ENCODE peak calls at places on chromosome 21, in five cellular contexts. T is K562, X is HepG2, N is GM12878, Z is WTC11. V is an unnamed sample.

GRCh38 chr21:42156690-42157605 is 62.0 kb upstream of the ABCG1 start:
- DNase-seq in T (no peak), X (no peak), N (no peak), Z (no peak), V (no peak)

GRCh38 chr21:15159382-15160020 is 94.7 kb upstream of the NRIP1 start:
- DNase-seq in T (no peak), X (no peak), N (no peak), Z (no peak), V (no peak)

GRCh38 chr21:31943586-31943985 is 70.8 kb downstream of the HUNK start:
- DNase-seq in T (no peak), X (no peak), N (no peak), Z (no peak), V (no peak)

GRCh38 chr21:36641886-36642285 is 57.0 kb upstream of the SIM2 start:
- DNase-seq in T (no peak), X (no peak), N (no peak), Z (no peak), V (no peak)

GRCh38 chr21:41695513-41695912 is 71.3 kb downstream of the RIPK4 start:
- DNase-seq in T (no peak), X (no peak), N (no peak), Z (no peak), V (no peak)

GRCh38 chr21:17732306-17732705 is 86.8 kb downstream of the C21orf91 start:
- DNase-seq in T (no peak), X (no peak), N (no peak), Z (no peak), V (no peak)

GRCh38 chr21:41542727-41543126 is 34.8 kb upstream of the TMPRSS2 start:
- DNase-seq in T (no peak), X (no peak), N (no peak), Z (no peak), V (no peak)

GRCh38 chr21:36926989-36927695 is 39.3 kb downstream of the HLCS start:
- DNase-seq in T (no peak), X (no peak), N (no peak), Z (no peak), V (no peak)

GRCh38 chr21:31875424-31876097 is 2.7 kb downstream of the HUNK start:
- DNase-seq in T (no peak), X (no peak), N (no peak), Z (no peak), V (no peak)

GRCh38 chr21:33403786-33404571 is 766 bp downstream of the IFNGR2 start:
- DNase-seq in T (peak; percentile 71), X (peak; percentile 26), N (no peak), Z (peak; percentile 49), V (no peak)

GRCh38 chr21:42300956-42301355 is 14.3 kb downstream of the TFF3 start:
- DNase-seq in T (no peak), X (no peak), N (no peak), Z (no peak), V (no peak)

GRCh38 chr21:42703936-42704335 is 50.5 kb downstream of the PDE9A start:
- DNase-seq in T (no peak), X (no peak), N (no peak), Z (no peak), V (no peak)

GRCh38 chr21:17469727-17470126 is 43.1 kb upstream of the CXADR start:
- DNase-seq in T (no peak), X (no peak), N (no peak), Z (no peak), V (no peak)

GRCh38 chr21:10539956-10540355 is 18.6 kb downstream of the TPTE start:
- DNase-seq in T (no peak), X (no peak), N (no peak), Z (no peak), V (no peak)

GRCh38 chr21:23162213-23162946 is 2164.2 kb downstream of the NCAM2 start:
- DNase-seq in T (no peak), X (no peak), N (no peak), Z (no peak), V (no peak)

GRCh38 chr21:42013338-42013737 is 3.2 kb upstream of the ZBTB21 start:
- DNase-seq in T (no peak), X (no peak), N (no peak), Z (no peak), V (no peak)

GRCh38 chr21:16124397-16125130 is 394.8 kb downstream of the USP25 start:
- DNase-seq in T (no peak), X (no peak), N (no peak), Z (no peak), V (peak; percentile 39)

GRCh38 chr21:32908529-32908928 is 117.2 kb upstream of the OLIG2 start:
- DNase-seq in T (no peak), X (no peak), N (no peak), Z (no peak), V (no peak)

GRCh38 chr21:31873696-31874599 is 1.1 kb downstream of the HUNK start:
- DNase-seq in T (peak; percentile 77), X (no peak), N (no peak), Z (peak; percentile 74), V (peak; percentile 36)

GRCh38 chr21:40204956-40205355 is 337.7 kb downstream of the PCP4 start:
- DNase-seq in T (no peak), X (no peak), N (no peak), Z (no peak), V (no peak)

GRCh38 chr21:42836767-42837301 is 42.5 kb downstream of the WDR4 start:
- DNase-seq in T (peak; percentile 26), X (no peak), N (no peak), Z (no peak), V (no peak)

GRCh38 chr21:18049461-18049860 is 195.2 kb upstream of the CHODL start:
- DNase-seq in T (no peak), X (no peak), N (no peak), Z (no peak), V (no peak)

GRCh38 chr21:43712268-43712942 is 6.5 kb upstream of the PDXK start:
- DNase-seq in T (no peak), X (no peak), N (no peak), Z (no peak), V (peak; percentile 98)

GRCh38 chr21:26843912-26844257 is 1.3 kb downstream of the ADAMTS1 start:
- DNase-seq in T (no peak), X (no peak), N (no peak), Z (no peak), V (peak; percentile 33)

GRCh38 chr21:42567861-42568260 is 54.2 kb downstream of the SLC37A1 start:
- DNase-seq in T (no peak), X (no peak), N (no peak), Z (peak; percentile 4), V (no peak)

GRCh38 chr21:27110956-27111355 is 144.1 kb upstream of the ADAMTS5 start:
- DNase-seq in T (no peak), X (no peak), N (no peak), Z (no peak), V (no peak)

GRCh38 chr21:41727784-41728763 is 38.8 kb downstream of the RIPK4 start:
- DNase-seq in T (no peak), X (no peak), N (no peak), Z (no peak), V (no peak)

DNA sequence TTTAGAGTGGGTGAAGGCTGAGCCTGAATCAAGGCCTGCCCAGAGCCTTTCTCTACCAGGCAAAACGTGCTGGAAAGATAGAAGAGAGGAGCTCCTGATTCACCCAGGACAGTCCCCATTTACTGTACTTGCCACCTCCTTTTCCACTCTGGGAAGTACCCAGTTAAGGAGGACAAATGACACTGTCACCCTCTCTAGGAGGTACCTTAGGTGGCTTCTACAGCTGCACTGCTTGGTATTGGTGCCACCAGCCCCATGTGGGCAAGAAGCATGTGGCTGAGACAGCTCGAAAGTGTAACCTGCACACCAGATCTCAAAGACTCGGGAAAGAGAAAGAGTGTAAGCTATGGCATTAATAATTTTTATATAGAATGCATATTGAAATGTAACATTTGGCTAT is 42.3 kb downstream of the RUNX1 start:
- DNase-seq in T (no peak), X (no peak), N (no peak), Z (no peak), V (no peak)
- TF ChIP-seq ESRRA in T (no peak), X (no peak), N (no peak), Z (no peak), V (no peak)

GRCh38 chr21:45972716-45973474 is 8.7 kb upstream of the COL6A1 start:
- DNase-seq in T (no peak), X (no peak), N (no peak), Z (no peak), V (no peak)
- TF ChIP-seq ESRRA in T (no peak), X (no peak), N (no peak), Z (no peak), V (no peak)

GRCh38 chr21:29115899-29116298 is 14.5 kb upstream of the MAP3K7CL start:
- DNase-seq in T (no peak), X (no peak), N (no peak), Z (no peak), V (no peak)

GRCh38 chr21:29117372-29117955 is 13.0 kb upstream of the MAP3K7CL start:
- DNase-seq in T (no peak), X (no peak), N (peak; percentile 48), Z (no peak), V (no peak)

DNA sequence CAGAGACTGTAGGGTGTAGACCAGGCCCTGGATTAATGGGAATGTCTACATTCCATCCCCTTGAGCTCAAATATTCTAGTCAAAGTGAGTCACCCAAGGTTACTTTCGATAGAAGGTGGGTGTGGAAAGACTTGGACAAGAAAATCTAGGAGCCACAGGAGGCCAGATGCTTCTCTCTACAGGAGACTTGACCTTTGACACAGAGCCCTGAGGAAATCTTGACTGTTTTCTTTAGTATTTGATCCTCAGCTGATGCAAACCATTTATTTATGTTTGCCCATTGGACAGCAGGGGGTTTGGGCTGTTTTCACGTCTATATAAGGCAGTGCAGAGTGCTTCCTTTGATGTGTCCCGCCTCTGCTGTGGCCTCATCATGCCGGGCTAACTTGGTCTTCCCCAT is 15.7 kb upstream of the MAP3K7CL start:
- DNase-seq in T (no peak), X (no peak), N (no peak), Z (no peak), V (peak; percentile 9)
- TF ChIP-seq ESRRA in T (no peak), X (no peak), N (no peak), Z (no peak), V (no peak)

DNA sequence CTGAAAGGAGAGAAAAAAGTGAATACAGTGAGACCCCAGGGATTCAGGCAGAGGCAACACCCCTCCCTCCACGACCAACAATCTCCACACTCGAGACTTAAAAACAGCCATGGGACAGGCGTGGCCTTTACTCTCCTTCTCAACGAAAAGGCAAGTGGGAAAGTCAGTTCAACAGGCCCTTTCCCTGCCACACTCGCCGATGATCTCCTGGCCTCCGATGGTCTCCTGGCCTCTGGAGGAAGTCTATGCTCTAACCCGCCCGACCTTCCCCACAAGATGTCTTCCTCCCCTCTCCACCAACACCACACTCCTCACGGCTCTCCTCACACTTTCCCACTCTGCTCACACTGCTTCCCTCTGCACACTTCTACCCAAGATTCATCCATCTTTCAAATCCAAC is 7.6 kb downstream of the PSMG1 start:
- DNase-seq in T (no peak), X (no peak), N (no peak), Z (no peak), V (no peak)
- TF ChIP-seq ESRRA in T (no peak), X (no peak), N (no peak), Z (no peak), V (no peak)